ENCODE peak calls at places on chromosomes 11 and 22, in seven cellular contexts. P is right atrium auricular region; V is sigmoid colon; Q is small intestine; N is adrenal gland; F is IMR-90; S is CD8-positive, alpha-beta T cell. J is an unnamed sample. For H3K9me3, the result is how much of the 10 kb centered on the place peaks cover.

GRCh38 chr11:113247231-113247630 is 67.2 kb upstream of the TTC12 start:
- DNase-seq in P (no peak), V (no peak), Q (no peak), N (no peak), F (no peak), S (no peak), J (no peak)

GRCh38 chr22:36852056-36852973 is 8.5 kb upstream of the NCF4 start:
- DNase-seq in P (no peak), V (no peak), Q (no peak), N (no peak), F (no peak), S (no peak), J (no peak)

GRCh38 chr22:20945578-20945934 is 21.5 kb upstream of the AIFM3 start:
- DNase-seq in P (no peak), V (no peak), Q (no peak), N (no peak), F (no peak), S (no peak), J (no peak)

GRCh38 chr11:46210133-46210636 is 67.3 kb upstream of the CREB3L1 start:
- DNase-seq in P (no peak), V (no peak), Q (peak), N (peak), F (peak), S (no peak), J (no peak)

GRCh38 chr11:65135633-65136145 is 1.4 kb upstream of the SYVN1 start:
- DNase-seq in P (no peak), V (no peak), Q (no peak), N (no peak), F (no peak), S (no peak), J (no peak)

GRCh38 chr11:118211006-118211405 is 13.8 kb downstream of the JAML start:
- DNase-seq in P (no peak), V (no peak), Q (no peak), N (no peak), F (no peak), S (no peak), J (no peak)

GRCh38 chr11:72227316-72228228 is 3.0 kb downstream of the INPPL1 start:
- DNase-seq in P (no peak), V (peak), Q (no peak), N (peak), F (peak), S (no peak), J (peak)

GRCh38 chr11:123681007-123681406 is 26.6 kb upstream of the SCN3B start:
- DNase-seq in P (no peak), V (no peak), Q (no peak), N (no peak), F (no peak), S (no peak), J (no peak)

GRCh38 chr11:128472128-128473110 is 114.9 kb downstream of the ETS1 start:
- DNase-seq in P (no peak), V (no peak), Q (peak), N (no peak), F (peak), S (peak), J (no peak)

GRCh38 chr22:33112606-33113005 is 54.4 kb upstream of the SYN3 start:
- DNase-seq in P (no peak), V (no peak), Q (no peak), N (no peak), F (no peak), S (no peak), J (no peak)

GRCh38 chr11:67468056-67468455 is 995 bp downstream of the TMEM134 start:
- DNase-seq in P (no peak), V (no peak), Q (peak), N (peak), F (no peak), S (no peak), J (peak)

GRCh38 chr22:28072066-28072465 is 153.0 kb upstream of the PITPNB start:
- DNase-seq in P (no peak), V (no peak), Q (no peak), N (no peak), F (peak), S (no peak), J (no peak)

GRCh38 chr11:69642913-69643632 is 2.1 kb downstream of the CCND1 start:
- DNase-seq in P (peak), V (peak), Q (peak), N (peak), F (peak), S (peak), J (peak)

GRCh38 chr11:35539781-35540281 is 14.4 kb upstream of the PAMR1 start:
- DNase-seq in P (peak), V (peak), Q (no peak), N (peak), F (peak), S (no peak), J (peak)

GRCh38 chr22:31139066-31139465 is 1.2 kb downstream of the PLA2G3 start:
- DNase-seq in P (no peak), V (no peak), Q (no peak), N (no peak), F (no peak), S (no peak), J (no peak)

GRCh38 chr11:134397304-134398078 is 14.6 kb downstream of the B3GAT1 start:
- DNase-seq in P (no peak), V (no peak), Q (no peak), N (no peak), F (no peak), S (no peak), J (no peak)

GRCh38 chr22:49086181-49086580 is 741.5 kb downstream of the BRD1 start:
- DNase-seq in P (no peak), V (no peak), Q (no peak), N (no peak), F (no peak), S (no peak), J (no peak)

GRCh38 chr11:65615950-65616574 is 486 bp downstream of the PCNX3 start:
- DNase-seq in P (no peak), V (no peak), Q (no peak), N (no peak), F (no peak), S (no peak), J (no peak)

GRCh38 chr11:114623720-114624119 is 28.1 kb upstream of the NXPE4 start:
- DNase-seq in P (no peak), V (no peak), Q (no peak), N (no peak), F (no peak), S (no peak), J (no peak)

GRCh38 chr11:114621072-114621471 is 25.5 kb upstream of the NXPE4 start:
- DNase-seq in P (no peak), V (no peak), Q (no peak), N (no peak), F (no peak), S (no peak), J (no peak)

GRCh38 chr11:114622858-114623257 is 27.3 kb upstream of the NXPE4 start:
- DNase-seq in P (no peak), V (no peak), Q (no peak), N (no peak), F (no peak), S (no peak), J (no peak)

GRCh38 chr11:114624455-114625207 is 29.0 kb upstream of the NXPE4 start:
- DNase-seq in P (no peak), V (no peak), Q (no peak), N (no peak), F (no peak), S (no peak), J (no peak)

DNA sequence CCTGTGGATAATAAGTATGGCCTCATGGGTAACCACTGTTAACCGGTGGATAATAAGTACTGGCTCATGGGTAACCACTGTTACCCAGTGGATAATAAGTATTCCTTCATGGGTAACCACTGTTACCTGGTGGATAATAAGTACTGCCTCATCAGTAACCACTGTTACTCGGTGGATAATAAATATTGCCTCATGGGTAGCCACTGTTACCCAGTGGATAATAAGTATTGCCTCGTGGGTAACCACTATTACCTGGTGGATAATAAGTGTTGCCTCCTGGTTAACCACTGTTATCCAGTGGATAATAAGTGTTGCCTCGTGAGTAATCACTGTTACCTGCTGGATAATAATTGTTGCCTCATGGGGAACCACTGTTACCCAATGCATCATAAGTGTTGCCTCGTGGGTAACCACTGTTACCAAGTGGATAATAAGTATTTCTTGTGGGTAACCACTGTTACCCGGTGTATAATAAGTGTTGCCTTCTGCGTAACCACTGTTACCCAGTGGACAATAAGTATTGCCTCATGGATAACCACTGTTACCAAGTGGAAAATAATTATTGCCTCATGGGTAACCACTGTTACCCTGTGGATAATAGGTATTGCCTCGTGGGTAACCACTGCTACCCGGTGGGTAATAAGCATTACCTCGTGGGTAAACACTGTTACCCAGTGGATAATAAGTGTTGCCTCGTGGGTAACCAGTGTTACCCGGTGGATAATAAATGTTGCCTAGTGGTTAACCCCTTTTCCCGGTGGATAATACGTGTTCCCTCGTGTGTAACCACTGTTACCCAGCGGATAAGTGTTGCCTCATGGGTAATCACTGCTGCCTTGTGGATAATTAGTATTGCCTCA is 26.6 kb upstream of the NXPE4 start:
- DNase-seq in P (no peak), V (no peak), Q (no peak), N (no peak), F (no peak), S (no peak), J (no peak)
- H3K9me3 ChIP-seq in P (under half), V (under half), Q (under half), N (under half), F (under half), S (under half), J (under half)

GRCh38 chr11:2655834-2656622 is 43.8 kb downstream of the KCNQ1OT1 start:
- DNase-seq in P (no peak), V (no peak), Q (no peak), N (no peak), F (peak), S (no peak), J (no peak)
- H3K9me3 ChIP-seq in P (under half), V (under half), Q (under half), N (under half), F (half or more), S (under half), J (under half)

DNA sequence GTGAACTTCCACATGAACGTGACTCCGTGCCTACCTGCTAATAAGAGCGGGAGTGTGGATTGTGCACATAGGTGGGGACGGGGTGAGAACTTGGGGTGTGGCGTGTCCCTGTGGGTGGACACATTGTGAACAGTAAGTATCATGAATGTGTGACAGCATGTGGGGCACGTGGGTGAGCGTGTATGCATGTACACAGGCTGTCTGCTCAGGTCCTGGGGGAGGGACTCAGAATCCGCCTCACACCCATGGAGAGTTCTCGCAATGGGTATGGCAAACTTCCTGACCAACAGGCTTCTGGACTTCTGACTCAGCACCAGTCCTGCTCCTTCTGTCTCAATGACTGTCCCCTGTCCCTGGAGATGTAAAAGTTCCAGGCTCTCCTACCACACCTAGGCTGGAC is 222.9 kb downstream of the ST3GAL4 start:
- DNase-seq in P (no peak), V (no peak), Q (no peak), N (no peak), F (no peak), S (no peak), J (no peak)
- H3K9me3 ChIP-seq in P (under half), V (under half), Q (under half), N (under half), F (under half), S (under half), J (under half)

GRCh38 chr22:47276219-47276843 is 513.9 kb downstream of the TBC1D22A start:
- DNase-seq in P (no peak), V (peak), Q (no peak), N (no peak), F (no peak), S (no peak), J (no peak)
- H3K9me3 ChIP-seq in P (under half), V (under half), Q (under half), N (under half), F (under half), S (under half), J (under half)

DNA sequence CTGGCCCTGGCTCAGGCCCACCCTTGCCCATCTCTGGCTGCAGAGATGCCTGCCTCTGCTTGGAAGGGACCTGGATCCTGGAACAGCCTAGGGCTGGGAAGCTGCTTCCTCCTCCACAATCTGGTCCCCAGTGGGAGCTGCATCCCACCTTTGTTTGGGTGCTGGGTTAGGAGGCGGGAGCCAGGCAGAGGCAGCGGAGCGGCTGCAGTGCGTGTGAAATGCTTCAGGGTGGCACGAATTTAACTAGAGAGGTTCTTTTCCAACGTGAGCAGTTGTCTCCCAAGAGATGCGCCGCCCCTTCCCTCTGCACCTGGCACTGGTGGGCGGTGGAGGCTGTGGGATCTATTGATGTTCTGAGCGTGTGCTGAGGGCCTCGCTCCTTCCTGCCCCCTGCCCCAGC is 31.6 kb downstream of the BRSK2 start:
- DNase-seq in P (no peak), V (no peak), Q (no peak), N (no peak), F (no peak), S (no peak), J (no peak)
- H3K9me3 ChIP-seq in P (under half), V (under half), Q (under half), N (under half), F (under half), S (under half), J (under half)

GRCh38 chr11:81036168-81036870 is 1595.5 kb upstream of the TENM4 start:
- DNase-seq in P (no peak), V (no peak), Q (peak), N (no peak), F (no peak), S (no peak), J (no peak)
- H3K9me3 ChIP-seq in P (under half), V (under half), Q (under half), N (under half), F (under half), S (under half), J (under half)

DNA sequence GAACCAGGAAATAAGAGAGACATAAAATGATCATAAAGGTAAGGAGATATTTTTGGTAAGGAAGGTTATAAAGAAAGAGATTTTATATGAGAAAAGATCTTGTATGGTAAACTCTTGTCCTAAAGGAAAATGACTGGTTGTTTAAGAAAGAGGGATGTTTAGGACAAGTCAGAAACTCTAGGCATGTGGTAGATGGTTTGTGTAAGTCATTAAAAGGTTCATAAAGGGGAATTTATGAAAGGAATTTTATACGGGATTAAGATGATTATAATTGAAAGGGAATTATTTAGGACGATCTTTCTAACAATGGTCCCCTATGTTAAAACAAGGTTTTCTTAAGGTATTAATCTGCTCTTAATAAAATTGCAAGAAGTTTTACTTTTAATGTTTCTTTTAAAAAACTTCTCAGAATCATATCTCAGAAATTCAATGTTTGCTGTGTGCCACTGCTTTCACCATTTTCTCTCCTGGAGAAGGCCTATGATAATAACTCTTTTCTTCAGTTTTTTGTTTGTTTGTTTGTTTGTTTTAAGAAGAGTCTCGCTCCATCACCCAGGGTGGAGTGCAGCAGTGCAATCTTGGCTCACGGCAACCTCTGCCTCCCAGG is 13.8 kb upstream of the FBLN1 start:
- DNase-seq in P (no peak), V (no peak), Q (no peak), N (no peak), F (no peak), S (no peak), J (no peak)
- H3K9me3 ChIP-seq in P (under half), V (under half), Q (under half), N (under half), F (under half), S (under half), J (under half)

GRCh38 chr11:78277314-78277994 is 88.7 kb downstream of the USP35 start:
- DNase-seq in P (no peak), V (no peak), Q (peak), N (no peak), F (no peak), S (no peak), J (no peak)

GRCh38 chr11:78282821-78283220 is 94.1 kb downstream of the USP35 start:
- DNase-seq in P (no peak), V (no peak), Q (no peak), N (no peak), F (no peak), S (no peak), J (no peak)

GRCh38 chr11:78284261-78284660 is 95.5 kb downstream of the USP35 start:
- DNase-seq in P (no peak), V (no peak), Q (no peak), N (no peak), F (no peak), S (no peak), J (no peak)

GRCh38 chr11:78276311-78276710 is 87.6 kb downstream of the USP35 start:
- DNase-seq in P (no peak), V (no peak), Q (no peak), N (no peak), F (no peak), S (no peak), J (no peak)

GRCh38 chr11:78281511-78281910 is 92.8 kb downstream of the USP35 start:
- DNase-seq in P (no peak), V (no peak), Q (no peak), N (no peak), F (peak), S (no peak), J (no peak)
- H3K9me3 ChIP-seq in P (under half), V (under half), Q (under half), N (under half), F (under half), S (under half), J (under half)